ENCODE peak calls at places on chromosomes 6 and 20, in five cellular contexts. H is activated CD8-positive, alpha-beta memory T cell treated with anti-CD3 and anti-CD28 coated beads for 4 hours; S is NCI-H1092 treated with DMSO at 0.1 percent for 48 hours; Q is G401; L is PC-9. V is an unnamed sample.

GRCh38 chr6:53573299-53573698 is 28.4 kb upstream of the GCLC start:
- DNase-seq in H (no peak), S (no peak), Q (no peak), L (no peak), V (no peak)

GRCh38 chr20:44792794-44793193 is 17.6 kb downstream of the RIMS4 start:
- DNase-seq in H (no peak), S (no peak), Q (no peak), L (no peak), V (no peak)

GRCh38 chr20:10647471-10647870 is 26.3 kb downstream of the JAG1 start:
- DNase-seq in H (no peak), S (no peak), Q (no peak), L (no peak), V (no peak)

GRCh38 chr6:12012231-12012565 is at the start of gene HIVEP1:
- DNase-seq in H (no peak), S (no peak), Q (no peak), L (no peak), V (no peak)

GRCh38 chr6:130152908-130153510 is 69.7 kb downstream of the SAMD3 start:
- DNase-seq in H (no peak), S (no peak), Q (no peak), L (no peak), V (no peak)

GRCh38 chr6:27505209-27506027 is 32.5 kb upstream of the ZNF184 start:
- DNase-seq in H (no peak), S (peak), Q (peak), L (peak), V (peak)

GRCh38 chr6:11615214-11615602 is 77.7 kb downstream of the TMEM170B start:
- DNase-seq in H (no peak), S (no peak), Q (no peak), L (peak), V (no peak)

GRCh38 chr6:5469101-5469846 is 208.0 kb downstream of the FARS2 start:
- DNase-seq in H (no peak), S (no peak), Q (no peak), L (no peak), V (no peak)

GRCh38 chr6:45714795-45715507 is 300.7 kb downstream of the CLIC5 start:
- DNase-seq in H (peak), S (peak), Q (peak), L (peak), V (no peak)

GRCh38 chr6:39296745-39297640 is 17.2 kb downstream of the KCNK17 start:
- DNase-seq in H (no peak), S (no peak), Q (no peak), L (no peak), V (peak)

GRCh38 chr6:163443985-163444553 is 29.6 kb downstream of the QKI start:
- DNase-seq in H (no peak), S (no peak), Q (no peak), L (no peak), V (no peak)

GRCh38 chr6:50826037-50826761 is 7.5 kb downstream of the TFAP2B start:
- DNase-seq in H (no peak), S (no peak), Q (no peak), L (no peak), V (no peak)

GRCh38 chr6:156980515-156980914 is 203.3 kb downstream of the ARID1B start:
- DNase-seq in H (no peak), S (peak), Q (peak), L (peak), V (no peak)

GRCh38 chr20:47269309-47270165 is 87.0 kb downstream of the ZMYND8 start:
- DNase-seq in H (no peak), S (no peak), Q (no peak), L (no peak), V (no peak)

GRCh38 chr6:106143582-106144139 is 57.5 kb downstream of the PRDM1 start:
- DNase-seq in H (no peak), S (no peak), Q (no peak), L (no peak), V (no peak)

GRCh38 chr6:145587342-145587741 is 148.0 kb downstream of the EPM2A start:
- DNase-seq in H (no peak), S (no peak), Q (no peak), L (no peak), V (no peak)

GRCh38 chr6:30727920-30728605 is 7.9 kb downstream of the TUBB start:
- DNase-seq in H (no peak), S (no peak), Q (peak), L (no peak), V (no peak)

GRCh38 chr6:53104916-53105315 is 39.7 kb downstream of the FBXO9 start:
- DNase-seq in H (no peak), S (no peak), Q (no peak), L (no peak), V (no peak)